ENCODE peak calls at places on chromosomes 16 and 17, in ten cellular contexts. E is ascending aorta; R is astrocyte; H is HL-60; D is pancreas; O is frontal cortex; V is GM18507; X is central memory CD4-positive, alpha-beta T cell; Y is C1 segment of cervical spinal cord; M is retina. A is an unnamed sample.

GRCh38 chr17:67032382-67032781 is 12.0 kb upstream of the CACNG1 start:
- DNase-seq in E (no peak), R (no peak), H (no peak), D (no peak), O (no peak), V (no peak), X (no peak), Y (no peak), M (no peak), A (no peak)

GRCh38 chr17:61594294-61594825 is 3.3 kb upstream of the NACA2 start:
- DNase-seq in E (no peak), R (no peak), H (no peak), D (no peak), O (no peak), V (no peak), X (no peak), Y (no peak), M (no peak), A (no peak)

GRCh38 chr17:57940653-57941329 is 14.4 kb downstream of the CUEDC1 start:
- DNase-seq in E (no peak), R (no peak), H (no peak), D (no peak), O (no peak), V (no peak), X (no peak), Y (no peak), M (no peak), A (no peak)

GRCh38 chr17:72928454-72929136 is 163.9 kb downstream of the SLC39A11 start:
- DNase-seq in E (no peak), R (no peak), H (no peak), D (no peak), O (no peak), V (no peak), X (no peak), Y (no peak), M (no peak), A (no peak)

GRCh38 chr16:894136-894535 is 76.6 kb downstream of the LMF1 start:
- DNase-seq in E (no peak), R (no peak), H (no peak), D (peak; percentile 42), O (no peak), V (no peak), X (no peak), Y (no peak), M (no peak), A (no peak)

GRCh38 chr16:55495616-55496289 is 13.1 kb upstream of the LPCAT2 start:
- DNase-seq in E (no peak), R (peak; percentile 98), H (no peak), D (no peak), O (no peak), V (no peak), X (no peak), Y (no peak), M (no peak), A (no peak)

GRCh38 chr17:51725185-51725584 is 433.3 kb downstream of the CA10 start:
- DNase-seq in E (no peak), R (no peak), H (no peak), D (no peak), O (no peak), V (no peak), X (no peak), Y (no peak), M (no peak), A (no peak)

GRCh38 chr17:16478693-16479092 is 13.3 kb downstream of the LRRC75A start:
- DNase-seq in E (no peak), R (no peak), H (no peak), D (no peak), O (no peak), V (no peak), X (no peak), Y (no peak), M (no peak), A (no peak)

GRCh38 chr17:75262112-75262606 is 480 bp downstream of the MRPS7 start:
- DNase-seq in E (no peak), R (no peak), H (no peak), D (no peak), O (no peak), V (no peak), X (no peak), Y (no peak), M (no peak), A (no peak)

GRCh38 chr17:9350083-9350482 is 225.5 kb downstream of the STX8 start:
- DNase-seq in E (no peak), R (peak; percentile 96), H (no peak), D (no peak), O (no peak), V (no peak), X (no peak), Y (no peak), M (no peak), A (no peak)

GRCh38 chr17:29238133-29238850 is 8.4 kb upstream of the CRYBA1 start:
- DNase-seq in E (no peak), R (peak; percentile 67), H (no peak), D (no peak), O (no peak), V (no peak), X (no peak), Y (no peak), M (no peak), A (no peak)

GRCh38 chr17:9768381-9768934 is 22.9 kb downstream of the DHRS7C start:
- DNase-seq in E (no peak), R (peak; percentile 1), H (no peak), D (no peak), O (peak; percentile 37), V (peak; percentile 18), X (peak; percentile 5), Y (no peak), M (no peak), A (peak; percentile 15)

GRCh38 chr17:8960325-8961144 is 5.0 kb downstream of the PIK3R5 start:
- DNase-seq in E (no peak), R (no peak), H (no peak), D (no peak), O (no peak), V (no peak), X (no peak), Y (no peak), M (no peak), A (no peak)

GRCh38 chr17:14340968-14341412 is 40.1 kb downstream of the HS3ST3B1 start:
- DNase-seq in E (no peak), R (peak; percentile 15), H (no peak), D (no peak), O (no peak), V (no peak), X (no peak), Y (no peak), M (no peak), A (no peak)

GRCh38 chr16:29784901-29785500 is 5.5 kb upstream of the KIF22 start:
- DNase-seq in E (no peak), R (peak; percentile 43), H (no peak), D (peak; percentile 55), O (peak; percentile 78), V (peak; percentile 47), X (peak; percentile 65), Y (peak; percentile 7), M (peak; percentile 90), A (peak; percentile 48)

GRCh38 chr16:11972128-11972527 is 4.4 kb upstream of the SNX29 start:
- DNase-seq in E (no peak), R (no peak), H (no peak), D (no peak), O (no peak), V (no peak), X (no peak), Y (no peak), M (no peak), A (no peak)

GRCh38 chr16:77789085-77789611 is 784 bp downstream of the VAT1L start:
- DNase-seq in E (no peak), R (no peak), H (no peak), D (no peak), O (no peak), V (no peak), X (no peak), Y (no peak), M (no peak), A (no peak)

GRCh38 chr16:14399397-14400284 is 230.4 kb downstream of the PARN start:
- DNase-seq in E (peak; percentile 29), R (peak; percentile 78), H (peak; percentile 10), D (no peak), O (peak; percentile 39), V (no peak), X (no peak), Y (no peak), M (no peak), A (no peak)

GRCh38 chr16:4261557-4262172 is 11.2 kb downstream of the TFAP4 start:
- DNase-seq in E (no peak), R (peak; percentile 5), H (no peak), D (no peak), O (no peak), V (no peak), X (no peak), Y (no peak), M (peak; percentile 60), A (peak; percentile 51)

GRCh38 chr16:17346774-17347569 is 123.8 kb downstream of the XYLT1 start:
- DNase-seq in E (no peak), R (no peak), H (no peak), D (no peak), O (no peak), V (no peak), X (no peak), Y (no peak), M (no peak), A (no peak)

GRCh38 chr16:84741351-84741791 is 41.6 kb downstream of the USP10 start:
- DNase-seq in E (no peak), R (no peak), H (no peak), D (no peak), O (peak; percentile 31), V (no peak), X (no peak), Y (no peak), M (no peak), A (no peak)

GRCh38 chr17:28928061-28928460 is 23.3 kb downstream of the PHF12 start:
- DNase-seq in E (no peak), R (peak; percentile 54), H (no peak), D (no peak), O (no peak), V (no peak), X (no peak), Y (no peak), M (no peak), A (no peak)

GRCh38 chr17:20965492-20965891 is 77.3 kb downstream of the USP22 start:
- DNase-seq in E (no peak), R (no peak), H (no peak), D (no peak), O (no peak), V (no peak), X (no peak), Y (no peak), M (no peak), A (no peak)

GRCh38 chr17:72476575-72476986 is 355.8 kb downstream of the SOX9 start:
- DNase-seq in E (no peak), R (no peak), H (no peak), D (peak; percentile 51), O (peak; percentile 32), V (no peak), X (no peak), Y (no peak), M (peak; percentile 79), A (peak; percentile 71)

GRCh38 chr17:8494506-8495111 is 58.9 kb downstream of the NDEL1 start:
- DNase-seq in E (no peak), R (no peak), H (no peak), D (no peak), O (no peak), V (no peak), X (no peak), Y (no peak), M (no peak), A (no peak)

GRCh38 chr16:12086861-12087260 is 110.3 kb downstream of the SNX29 start:
- DNase-seq in E (no peak), R (peak; percentile 21), H (no peak), D (no peak), O (no peak), V (no peak), X (no peak), Y (no peak), M (no peak), A (no peak)

GRCh38 chr17:9509236-9509813 is 66.3 kb downstream of the STX8 start:
- DNase-seq in E (no peak), R (no peak), H (no peak), D (no peak), O (no peak), V (no peak), X (no peak), Y (no peak), M (no peak), A (no peak)

GRCh38 chr17:44533533-44534246 is 23.6 kb upstream of the FZD2 start:
- DNase-seq in E (no peak), R (peak; percentile 71), H (peak; percentile 76), D (peak; percentile 76), O (peak; percentile 83), V (peak; percentile 83), X (peak; percentile 65), Y (peak; percentile 26), M (peak; percentile 92), A (peak; percentile 94)

A was measured in neuronal stem cell.